ENCODE peak calls at places on chromosomes 1 and 21, in four cellular contexts. Y, W, T and B are unnamed samples.

GRCh38 chr1:172356620-172357019 is 63.9 kb upstream of the C1orf105 start:
- DNase-seq in W (peak; percentile 95), Y (no peak), T (no peak), B (peak; percentile 65)

GRCh38 chr1:103274886-103275285 is 166.6 kb upstream of the COL11A1 start:
- DNase-seq in W (no peak), T (no peak), Y (no peak), B (no peak)

GRCh38 chr21:34582506-34583150 is 32.3 kb downstream of the RCAN1 start:
- DNase-seq in Y (peak; percentile 52), W (peak; percentile 54), T (peak; percentile 49), B (no peak)

GRCh38 chr1:225451840-225452515 is 24.1 kb upstream of the LBR start:
- DNase-seq in W (no peak), Y (no peak), T (no peak), B (no peak)

GRCh38 chr1:9444532-9444931 is 94.7 kb upstream of the SLC25A33 start:
- DNase-seq in W (no peak), T (no peak), Y (no peak), B (no peak)

GRCh38 chr1:23867953-23868847 is at the start of gene FUCA1:
- DNase-seq in T (peak; percentile 97), Y (peak; percentile 92), W (peak; percentile 98), B (peak; percentile 94)

GRCh38 chr1:59198565-59198964 is 98.3 kb upstream of the FGGY start:
- DNase-seq in T (no peak), W (no peak), Y (no peak), B (no peak)

GRCh38 chr21:38646213-38646837 is 148.0 kb upstream of the ERG start:
- DNase-seq in W (peak; percentile 72), Y (no peak), T (no peak), B (no peak)

GRCh38 chr1:221435510-221435909 is 306.4 kb downstream of the DUSP10 start:
- DNase-seq in T (peak; percentile 56), W (peak; percentile 84), Y (no peak), B (no peak)

GRCh38 chr1:77039739-77040138 is 172.5 kb downstream of the ST6GALNAC5 start:
- DNase-seq in T (no peak), Y (no peak), W (peak; percentile 97), B (peak; percentile 87)

GRCh38 chr1:198018529-198018928 is 101.4 kb downstream of the LHX9 start:
- DNase-seq in Y (no peak), W (peak; percentile 92), T (no peak), B (no peak)

GRCh38 chr1:108831225-108831624 is 25.7 kb downstream of the AKNAD1 start:
- DNase-seq in T (no peak), Y (no peak), W (peak; percentile 67), B (no peak)

GRCh38 chr1:204711947-204712701 is 26.6 kb upstream of the LRRN2 start:
- DNase-seq in Y (peak; percentile 50), T (peak; percentile 56), W (no peak), B (no peak)

GRCh38 chr1:152185544-152186391 is 26.7 kb upstream of the RPTN start:
- DNase-seq in T (no peak), Y (no peak), W (peak; percentile 81), B (peak; percentile 49)

DNA sequence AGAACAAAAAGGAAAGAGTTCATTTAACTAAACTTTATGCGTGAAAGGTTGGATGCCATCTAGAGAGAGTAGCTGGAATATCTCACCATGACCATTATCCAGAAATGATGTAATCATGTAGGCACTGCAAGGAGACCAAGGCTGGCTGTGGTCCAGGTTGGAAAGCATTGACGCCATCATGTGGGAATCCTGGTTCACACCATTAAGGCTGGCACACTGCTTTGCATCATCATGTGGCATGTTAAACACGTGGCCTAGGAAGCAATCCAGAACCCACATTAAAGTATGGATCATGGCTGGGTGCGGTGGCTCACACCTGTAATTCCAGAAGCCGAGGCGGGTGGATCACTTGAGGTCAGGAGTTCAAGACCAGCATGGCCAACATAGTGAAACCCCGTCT is 4.3 kb downstream of the ADAMTS1 start:
- DNase-seq in Y (peak; percentile 89), W (peak; percentile 36), T (no peak), B (peak; percentile 22)
- TF ChIP-seq CTCF in Y (no peak), W (peak; percentile 28), T (no peak), B (no peak)

DNA sequence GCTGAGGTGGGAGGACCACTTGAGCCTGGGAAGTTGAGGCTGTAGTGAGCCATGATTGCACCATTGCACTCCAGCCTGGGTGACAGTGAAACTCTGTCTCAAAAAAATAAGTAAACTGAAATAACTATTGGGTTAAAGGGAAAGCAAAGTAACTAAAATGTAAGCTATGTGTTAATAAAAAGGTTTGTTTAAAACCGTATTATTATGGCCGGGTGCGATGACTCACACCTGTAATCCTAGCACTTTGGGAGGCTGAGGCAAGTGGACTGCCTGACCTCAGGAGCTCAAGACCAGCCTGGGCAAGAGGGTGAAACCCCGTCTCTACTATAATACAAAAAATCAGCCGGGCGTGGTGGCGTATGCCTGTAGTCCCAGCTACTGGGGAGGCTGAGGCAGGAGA is 27.0 kb downstream of the NVL start:
- DNase-seq in W (peak; percentile 64), T (no peak), Y (no peak), B (no peak)
- H3K36me3 ChIP-seq in W (peaks cover 48% of the 10 kb centered on the region), T (peaks cover 69% of the 10 kb centered on the region), Y (peaks cover 99% of the 10 kb centered on the region), B (no peaks in the 10 kb centered on the region)

GRCh38 chr1:234578087-234578486 is 31.9 kb downstream of the IRF2BP2 start:
- DNase-seq in Y (no peak), T (no peak), W (no peak), B (no peak)

GRCh38 chr1:234578735-234579134 is 31.2 kb downstream of the IRF2BP2 start:
- DNase-seq in Y (no peak), T (no peak), W (no peak), B (no peak)

GRCh38 chr1:234582186-234582585 is 27.8 kb downstream of the IRF2BP2 start:
- DNase-seq in W (no peak), T (no peak), Y (no peak), B (no peak)

GRCh38 chr1:234581063-234581714 is 28.8 kb downstream of the IRF2BP2 start:
- DNase-seq in W (no peak), T (no peak), Y (no peak), B (no peak)

DNA sequence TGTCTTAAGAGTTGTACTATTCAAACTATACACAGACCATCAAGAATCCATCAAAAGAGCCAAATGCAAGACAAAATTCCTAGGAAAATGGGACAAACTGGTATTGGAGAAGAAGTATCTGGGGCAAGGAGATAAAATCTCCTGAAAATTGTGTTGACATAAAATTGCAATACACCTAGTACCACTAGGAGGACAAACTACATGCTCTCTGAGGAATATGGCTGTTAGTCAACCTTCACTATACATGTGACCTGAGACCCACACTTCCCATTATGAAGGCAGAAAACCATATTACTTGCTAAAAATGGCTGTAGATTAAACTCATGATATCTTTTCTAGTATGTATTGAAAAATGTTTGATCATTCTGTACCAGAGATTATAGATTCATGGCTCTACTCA is 30.0 kb downstream of the IRF2BP2 start:
- DNase-seq in T (no peak), Y (no peak), W (peak; percentile 33), B (no peak)
- TF ChIP-seq CTCF in T (peak; percentile 15), Y (no peak), W (peak; percentile 51), B (peak; percentile 15)

GRCh38 chr1:232207089-232207723 is 422.7 kb downstream of the SIPA1L2 start:
- DNase-seq in W (peak; percentile 28), Y (no peak), T (no peak), B (no peak)

GRCh38 chr1:232212248-232212647 is 417.7 kb downstream of the SIPA1L2 start:
- DNase-seq in Y (no peak), W (no peak), T (no peak), B (no peak)

GRCh38 chr1:232211149-232211548 is 418.8 kb downstream of the SIPA1L2 start:
- DNase-seq in T (no peak), Y (no peak), W (peak; percentile 28), B (no peak)

GRCh38 chr1:232213928-232214327 is 416.0 kb downstream of the SIPA1L2 start:
- DNase-seq in W (no peak), Y (no peak), T (no peak), B (no peak)

DNA sequence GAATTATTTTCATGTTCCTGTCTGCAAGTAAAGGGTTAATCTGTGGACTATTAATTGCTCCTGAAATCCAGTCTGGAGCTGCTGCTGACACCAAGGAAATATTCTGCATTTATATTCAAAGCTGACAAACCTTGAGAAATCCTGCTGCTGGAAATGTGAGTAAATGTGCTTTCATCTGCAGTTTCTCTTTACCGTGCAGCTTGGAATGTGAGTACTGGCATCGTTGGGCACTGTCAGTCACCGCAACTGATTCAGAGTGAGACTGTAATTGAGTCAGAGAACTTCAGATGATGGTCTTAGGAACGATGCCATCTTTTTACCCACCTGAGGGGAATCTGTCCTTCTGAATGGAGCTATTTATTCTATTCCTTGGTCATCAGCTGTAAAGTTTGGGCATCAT is 420.6 kb downstream of the SIPA1L2 start:
- DNase-seq in Y (no peak), T (no peak), W (peak; percentile 85), B (no peak)
- H3K36me3 ChIP-seq in Y (no peaks in the 10 kb centered on the region), T (no peaks in the 10 kb centered on the region), W (no peaks in the 10 kb centered on the region), B (no peaks in the 10 kb centered on the region)

GRCh38 chr21:45386728-45387371 is 18.1 kb upstream of the COL18A1 start:
- DNase-seq in T (no peak), W (peak; percentile 75), Y (peak; percentile 58), B (peak; percentile 82)
- TF ChIP-seq CTCF in T (peak; percentile 38), W (peak; percentile 53), Y (peak; percentile 47), B (peak; percentile 5)

GRCh38 chr1:48602349-48602748 is 130.3 kb upstream of the SPATA6 start:
- DNase-seq in Y (no peak), T (no peak), W (no peak), B (peak; percentile 53)
- H3K36me3 ChIP-seq in Y (no peaks in the 10 kb centered on the region), T (no peaks in the 10 kb centered on the region), W (no peaks in the 10 kb centered on the region), B (no peaks in the 10 kb centered on the region)

GRCh38 chr1:25117233-25117823 is 115.0 kb downstream of the SYF2 start:
- DNase-seq in Y (no peak), T (no peak), W (peak; percentile 66), B (no peak)
- TF ChIP-seq CTCF in Y (no peak), T (no peak), W (peak; percentile 68), B (no peak)

DNA sequence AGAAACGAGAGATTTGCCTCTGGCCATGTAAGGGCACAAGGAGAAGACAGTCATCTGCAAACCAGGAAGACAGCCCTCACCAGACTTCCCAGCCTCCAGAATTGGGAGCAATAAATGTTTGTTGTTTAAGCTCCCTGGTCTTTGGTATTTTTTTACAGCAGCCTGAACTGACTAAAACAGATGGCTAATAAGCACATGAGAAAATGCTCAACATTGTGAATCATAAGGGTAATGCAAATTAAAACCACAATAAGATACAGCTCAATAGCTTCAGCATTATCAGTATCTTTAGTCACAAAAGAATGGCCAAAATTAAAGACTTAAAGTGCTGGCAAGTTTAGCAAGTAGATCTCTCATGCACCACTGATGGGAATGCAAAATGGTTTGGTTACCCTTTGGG is 11.7 kb downstream of the UBE2G2 start:
- DNase-seq in Y (no peak), W (no peak), T (no peak), B (no peak)
- H3K36me3 ChIP-seq in Y (peaks cover 11% of the 10 kb centered on the region), W (peaks cover 49% of the 10 kb centered on the region), T (no peaks in the 10 kb centered on the region), B (no peaks in the 10 kb centered on the region)

DNA sequence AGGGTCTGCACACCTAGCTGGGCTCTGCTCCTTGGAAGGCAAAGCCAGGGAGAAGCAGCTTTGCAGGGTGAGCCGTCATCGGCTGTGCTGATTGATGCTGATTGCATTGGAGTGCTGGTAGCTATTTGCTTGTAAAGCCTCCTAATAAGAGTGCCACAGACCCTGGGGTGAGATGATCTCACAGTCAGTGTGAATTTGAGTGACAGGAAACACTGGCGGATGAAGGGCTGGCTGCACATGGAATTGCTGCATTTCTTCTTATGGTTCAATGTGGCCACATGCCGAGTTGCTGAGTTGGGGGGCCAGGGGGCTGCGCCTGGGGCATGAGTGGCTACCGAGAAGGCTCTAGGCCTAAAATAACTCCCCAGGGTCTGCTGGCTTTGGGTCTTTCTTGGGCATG is 138.2 kb upstream of the CACNA1E start:
- DNase-seq in Y (no peak), W (no peak), T (no peak), B (peak; percentile 36)
- TF ChIP-seq CTCF in Y (no peak), W (no peak), T (no peak), B (no peak)